ENCODE peak calls at places on chromosomes 5 and 9, in five cellular contexts. N is H1, D is K562, Y is HepG2, P is GM12878. X is an unnamed sample.

GRCh38 chr5:147617711-147618110 is 107.8 kb upstream of the DPYSL3 start:
- DNase-seq in P (no peak), Y (no peak), N (no peak), D (no peak), X (no peak)

GRCh38 chr5:98454904-98455303 is 318.6 kb upstream of the RGMB start:
- DNase-seq in P (no peak), N (no peak), Y (no peak), D (no peak), X (no peak)

GRCh38 chr9:127196826-127197145 is 67.8 kb upstream of the GARNL3 start:
- DNase-seq in N (no peak), Y (no peak), P (no peak), D (no peak), X (no peak)

GRCh38 chr9:78144663-78145377 is 91.1 kb upstream of the CEP78 start:
- DNase-seq in Y (no peak), D (no peak), P (no peak), N (no peak), X (no peak)

GRCh38 chr5:42301349-42301748 is 121.9 kb upstream of the GHR start:
- DNase-seq in D (no peak), P (no peak), Y (no peak), N (no peak), X (no peak)

GRCh38 chr9:93089481-93089991 is 6.5 kb upstream of the CARD19 start:
- DNase-seq in P (no peak), Y (no peak), N (no peak), D (no peak), X (no peak)

GRCh38 chr5:89003563-89004036 is 120.6 kb upstream of the MEF2C start:
- DNase-seq in D (no peak), N (no peak), P (no peak), Y (no peak), X (no peak)

GRCh38 chr5:81326554-81326953 is 25.2 kb downstream of the ZCCHC9 start:
- DNase-seq in Y (no peak), N (no peak), P (no peak), D (no peak), X (no peak)

GRCh38 chr9:18942801-18943200 is 90.2 kb downstream of the SAXO1 start:
- DNase-seq in Y (no peak), P (no peak), N (no peak), D (no peak), X (no peak)

GRCh38 chr5:156201793-156202388 is 125.1 kb upstream of the SGCD start:
- DNase-seq in Y (no peak), D (no peak), P (no peak), N (no peak), X (no peak)

GRCh38 chr5:149265559-149265958 is 6.1 kb upstream of the AFAP1L1 start:
- DNase-seq in Y (no peak), D (peak; percentile 21), N (no peak), P (no peak), X (no peak)

GRCh38 chr5:172791291-172791690 is 20.3 kb upstream of the DUSP1 start:
- DNase-seq in P (no peak), N (no peak), D (no peak), Y (no peak), X (no peak)

GRCh38 chr9:93948456-93949072 is 6.6 kb downstream of the BARX1 start:
- DNase-seq in N (no peak), P (no peak), Y (no peak), D (no peak), X (peak; percentile 60)

GRCh38 chr5:36878421-36879088 is 2.0 kb downstream of the NIPBL start:
- DNase-seq in P (no peak), N (no peak), Y (peak; percentile 45), D (peak; percentile 37), X (peak; percentile 66)

GRCh38 chr5:9343146-9343850 is 202.6 kb downstream of the SEMA5A start:
- DNase-seq in P (no peak), D (no peak), Y (no peak), N (no peak), X (no peak)

GRCh38 chr9:82720515-82720914 is 342.4 kb downstream of the RASEF start:
- DNase-seq in Y (no peak), P (no peak), D (no peak), N (no peak), X (no peak)

GRCh38 chr5:147616401-147616800 is 106.5 kb upstream of the DPYSL3 start:
- DNase-seq in D (no peak), P (no peak), Y (no peak), N (no peak), X (no peak)

GRCh38 chr5:142334548-142334947 is 9.7 kb upstream of the SPRY4 start:
- DNase-seq in P (no peak), D (no peak), N (no peak), Y (no peak), X (no peak)

GRCh38 chr5:165630211-165630866 is 2124.9 kb downstream of the MAT2B start:
- DNase-seq in P (peak; percentile 2), D (peak; percentile 32), Y (peak; percentile 46), N (peak; percentile 64), X (peak; percentile 59)
- TF ChIP-seq ATF3 in P (no peak), D (no peak), Y (no peak), N (no peak), X (no peak)

DNA sequence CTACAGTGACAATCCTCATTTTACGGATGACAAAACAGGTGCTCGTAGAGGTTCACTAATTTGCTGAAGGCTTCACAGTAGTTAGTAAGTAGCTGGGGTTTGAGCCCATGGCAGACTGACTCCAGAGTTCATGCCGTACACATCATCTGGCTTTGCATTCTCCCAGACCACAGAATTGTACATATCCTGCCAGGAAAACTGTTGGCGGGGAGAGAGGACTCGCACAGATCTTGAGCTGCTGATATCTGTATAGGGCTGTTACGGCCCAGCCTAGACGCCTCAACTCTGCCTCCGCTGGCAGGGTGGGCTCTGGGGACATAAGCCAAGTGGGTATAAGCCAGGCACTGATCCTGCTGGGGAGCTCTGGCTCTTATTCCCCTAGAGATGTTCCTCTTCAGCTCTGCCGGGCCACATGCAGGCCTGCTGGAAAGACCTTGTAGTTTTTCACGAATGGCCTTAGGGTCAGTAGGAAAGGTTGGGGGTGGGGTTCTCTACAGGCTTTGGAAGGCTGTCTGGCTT is 16.3 kb downstream of the LARP1 start:
- DNase-seq in Y (no peak), D (no peak), N (no peak), P (no peak), X (peak; percentile 36)
- TF ChIP-seq ATF2 in Y (no peak), D (no peak), N (no peak), P (no peak), X (no peak)

GRCh38 chr9:114782586-114782985 is 23.3 kb downstream of the TNFSF15 start:
- DNase-seq in D (no peak), P (no peak), N (no peak), Y (no peak), X (no peak)

GRCh38 chr9:114775981-114776380 is 29.9 kb downstream of the TNFSF15 start:
- DNase-seq in N (no peak), P (no peak), D (no peak), Y (no peak), X (no peak)

GRCh38 chr9:114776683-114777399 is 29.0 kb downstream of the TNFSF15 start:
- DNase-seq in P (no peak), Y (no peak), D (no peak), N (no peak), X (no peak)

GRCh38 chr9:114777841-114778240 is 28.0 kb downstream of the TNFSF15 start:
- DNase-seq in D (no peak), P (no peak), N (no peak), Y (no peak), X (no peak)

DNA sequence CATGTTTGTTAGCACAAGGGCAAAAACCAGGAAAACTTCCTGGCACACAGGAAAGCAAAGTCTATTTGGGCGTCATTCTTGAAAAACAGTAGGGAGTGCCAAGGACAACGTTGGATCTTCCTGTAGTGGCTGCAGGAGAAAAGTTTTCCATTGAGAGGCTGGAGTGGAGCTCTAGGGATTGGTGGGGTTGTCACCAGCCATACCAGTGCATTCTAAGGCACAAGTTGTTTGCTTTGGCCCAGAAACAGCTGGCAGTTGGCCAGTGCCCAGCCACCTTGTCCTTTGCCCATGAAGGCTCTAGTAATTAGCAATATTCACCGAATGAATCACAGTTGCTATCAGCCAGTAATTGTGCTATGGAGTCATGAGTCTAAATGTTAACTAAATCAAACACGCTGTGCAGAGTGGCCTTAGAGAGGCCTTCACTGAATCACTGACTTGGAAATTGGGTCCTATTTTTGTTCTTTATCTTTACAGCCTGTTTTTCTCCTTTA is 26.4 kb downstream of the TNFSF15 start:
- DNase-seq in P (no peak), Y (no peak), D (no peak), N (no peak), X (no peak)
- TF ChIP-seq ATF3 in P (no peak), Y (no peak), D (no peak), N (no peak), X (no peak)

DNA sequence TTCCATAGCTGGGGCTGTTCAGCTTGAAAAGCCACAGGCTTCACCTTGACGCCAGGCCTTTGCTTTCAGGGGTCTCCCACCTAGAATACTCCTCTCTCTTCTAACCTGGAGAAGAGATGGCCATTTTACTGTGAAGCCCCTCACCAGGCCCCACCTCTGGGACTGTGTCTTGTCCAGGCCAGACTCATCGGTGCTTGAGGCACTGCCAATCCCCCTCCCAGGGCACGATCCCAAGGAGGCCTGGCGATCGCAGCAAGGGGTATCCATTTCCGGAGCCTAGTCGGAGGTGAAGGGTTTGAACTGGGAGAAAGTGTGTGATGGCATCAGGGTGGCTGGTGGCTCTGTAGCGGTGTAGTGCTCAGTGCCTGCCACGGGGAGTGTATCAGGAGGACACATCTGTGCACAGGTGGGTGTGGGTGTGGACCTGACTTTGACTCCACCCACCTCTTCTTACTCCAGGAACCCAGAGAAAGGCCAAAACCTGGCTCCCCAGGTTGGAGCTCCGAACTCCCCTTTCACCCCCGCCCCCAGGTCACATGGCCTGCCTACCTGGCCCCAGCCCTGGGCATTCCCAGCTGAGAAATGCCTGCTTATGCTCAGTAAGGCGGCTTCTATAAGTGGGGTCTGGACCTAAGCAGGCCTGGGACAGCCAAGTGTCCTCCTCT is 27.4 kb upstream of the ENHO start:
- DNase-seq in N (peak; percentile 43), D (peak; percentile 33), P (no peak), Y (no peak), X (no peak)
- TF ChIP-seq ATF2 in N (no peak), D (no peak), P (no peak), Y (no peak), X (no peak)

GRCh38 chr5:50691399-50692016 is 25.1 kb downstream of the PARP8 start:
- DNase-seq in Y (no peak), P (no peak), N (no peak), D (no peak), X (no peak)
- TF ChIP-seq ATF3 in Y (no peak), P (no peak), N (no peak), D (no peak), X (no peak)

X was measured in WTC11.